ENCODE peak calls at places on chromosomes 5 and 9, in ten cellular contexts. J is astrocyte, Z is uterus, X is neural progenitor cell, U is body of pancreas, E is adrenal gland, L is foreskin fibroblast, K is fibroblast of the aortic adventitia, S is lower lobe of right lung, V is BE2C. M is an unnamed sample.
A peak's percentile ranks its signal among the peaks of the same experiment; 100 is the strongest.

GRCh38 chr9:110526426-110526825 is 53.1 kb downstream of the SVEP1 start:
- DNase-seq in J (peak; percentile 74), Z (no peak), X (no peak), U (no peak), E (no peak), L (peak; percentile 91), K (peak; percentile 89), S (no peak), V (no peak), M (no peak)

GRCh38 chr9:130997925-130998595 is 10.9 kb upstream of the LAMC3 start:
- DNase-seq in J (peak; percentile 26), Z (no peak), X (peak; percentile 92), U (peak; percentile 57), E (peak; percentile 74), L (peak; percentile 78), K (peak; percentile 60), S (peak; percentile 61), V (peak; percentile 89), M (peak; percentile 3)

GRCh38 chr9:12859704-12860251 is 85.0 kb downstream of the LURAP1L start:
- DNase-seq in J (peak; percentile 95), Z (no peak), X (no peak), U (no peak), E (no peak), L (peak; percentile 90), K (peak; percentile 96), S (no peak), V (no peak), M (no peak)

GRCh38 chr5:39513236-39513635 is 88.5 kb upstream of the DAB2 start:
- DNase-seq in J (peak; percentile 65), Z (no peak), X (no peak), U (no peak), E (peak; percentile 40), L (peak; percentile 41), K (peak; percentile 70), S (no peak), V (no peak), M (no peak)

GRCh38 chr9:104009853-104010252 is 84.3 kb upstream of the SMC2 start:
- DNase-seq in J (no peak), Z (no peak), X (no peak), U (no peak), E (no peak), L (no peak), K (no peak), S (no peak), V (no peak), M (no peak)

GRCh38 chr9:79023134-79023577 is 548.6 kb upstream of the TLE4 start:
- DNase-seq in J (peak; percentile 97), Z (no peak), X (no peak), U (no peak), E (no peak), L (peak; percentile 90), K (peak; percentile 58), S (no peak), V (no peak), M (no peak)

GRCh38 chr9:1871486-1872181 is 143.5 kb upstream of the SMARCA2 start:
- DNase-seq in J (no peak), Z (no peak), X (peak; percentile 45), U (no peak), E (no peak), L (peak; percentile 1), K (peak; percentile 11), S (no peak), V (no peak), M (no peak)

GRCh38 chr5:39376293-39376714 is 12.0 kb upstream of the C9 start:
- DNase-seq in J (peak; percentile 11), Z (peak; percentile 53), X (peak; percentile 72), U (peak; percentile 51), E (no peak), L (peak; percentile 69), K (peak; percentile 61), S (no peak), V (peak; percentile 34), M (peak; percentile 30)

GRCh38 chr5:33789558-33789957 is 102.2 kb downstream of the ADAMTS12 start:
- DNase-seq in J (no peak), Z (no peak), X (no peak), U (no peak), E (no peak), L (peak; percentile 60), K (no peak), S (no peak), V (no peak), M (no peak)

GRCh38 chr5:307794-308579 is 13.5 kb upstream of the AHRR start:
- DNase-seq in J (no peak), Z (no peak), X (no peak), U (no peak), E (no peak), L (no peak), K (no peak), S (no peak), V (no peak), M (no peak)

GRCh38 chr5:59685131-59685530 is 208.4 kb downstream of the PDE4D start:
- DNase-seq in J (peak; percentile 52), Z (no peak), X (no peak), U (no peak), E (no peak), L (no peak), K (no peak), S (no peak), V (no peak), M (no peak)

GRCh38 chr9:137544176-137544755 is 5.9 kb downstream of the PNPLA7 start:
- DNase-seq in J (no peak), Z (no peak), X (no peak), U (no peak), E (no peak), L (peak; percentile 45), K (no peak), S (no peak), V (no peak), M (no peak)

GRCh38 chr5:135386886-135387628 is 12.0 kb downstream of the MACROH2A1 start:
- DNase-seq in J (peak; percentile 90), Z (no peak), X (no peak), U (no peak), E (no peak), L (peak; percentile 94), K (peak; percentile 98), S (peak; percentile 61), V (no peak), M (peak; percentile 67)

GRCh38 chr9:128694344-128694743 is 5.3 kb downstream of the SET start:
- DNase-seq in J (no peak), Z (no peak), X (no peak), U (no peak), E (no peak), L (no peak), K (no peak), S (no peak), V (no peak), M (no peak)
- H3K4me3 ChIP-seq in J (no peak overlapping the region), Z (no peak overlapping the region), X (no peak overlapping the region), U (no peak overlapping the region), E (no peak overlapping the region), L (no peak overlapping the region), K (no peak overlapping the region), S (no peak overlapping the region), V (no peak overlapping the region), M (no peak overlapping the region)

DNA sequence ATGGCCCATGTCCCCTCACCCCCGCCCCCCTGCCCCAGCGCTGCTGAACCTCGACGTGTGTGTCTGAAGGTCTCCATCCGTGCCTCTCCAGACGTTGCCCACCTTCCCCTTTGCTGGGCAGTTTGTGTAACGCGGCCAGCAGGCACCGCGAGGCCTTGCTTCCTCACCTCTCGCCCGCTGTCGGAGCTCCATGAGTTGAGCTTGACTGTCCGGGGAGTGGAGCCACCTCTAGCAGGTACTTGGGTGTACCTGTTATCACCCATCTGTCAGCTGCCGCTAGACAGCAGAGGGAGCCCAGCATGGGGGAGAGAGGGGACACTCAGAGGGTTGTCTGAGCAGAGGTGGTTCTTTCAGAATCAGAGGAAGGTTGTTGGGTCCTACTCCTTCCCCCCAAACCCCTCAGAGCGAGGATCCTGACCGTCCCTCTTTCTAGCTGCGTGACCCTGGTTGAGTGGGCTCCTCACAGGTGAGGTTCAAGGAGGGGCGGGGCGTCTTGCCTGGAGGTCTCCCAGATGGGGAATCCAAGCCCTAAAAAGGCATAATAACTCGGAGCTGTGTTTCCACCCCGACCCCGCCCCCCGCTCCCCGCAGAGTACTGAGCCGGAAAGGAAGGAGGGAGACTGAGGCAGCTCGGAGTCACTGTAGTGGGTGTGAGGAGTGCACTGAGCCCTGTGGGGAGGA is 184.8 kb downstream of the C9orf50 start:
- DNase-seq in J (no peak), Z (no peak), X (no peak), U (no peak), E (no peak), L (no peak), K (no peak), S (no peak), V (no peak), M (no peak)
- TF ChIP-seq CTCF in J (no peak), Z (no peak), X (no peak), U (no peak), E (no peak), L (no peak), K (no peak), S (no peak), V (no peak), M (no peak)

DNA sequence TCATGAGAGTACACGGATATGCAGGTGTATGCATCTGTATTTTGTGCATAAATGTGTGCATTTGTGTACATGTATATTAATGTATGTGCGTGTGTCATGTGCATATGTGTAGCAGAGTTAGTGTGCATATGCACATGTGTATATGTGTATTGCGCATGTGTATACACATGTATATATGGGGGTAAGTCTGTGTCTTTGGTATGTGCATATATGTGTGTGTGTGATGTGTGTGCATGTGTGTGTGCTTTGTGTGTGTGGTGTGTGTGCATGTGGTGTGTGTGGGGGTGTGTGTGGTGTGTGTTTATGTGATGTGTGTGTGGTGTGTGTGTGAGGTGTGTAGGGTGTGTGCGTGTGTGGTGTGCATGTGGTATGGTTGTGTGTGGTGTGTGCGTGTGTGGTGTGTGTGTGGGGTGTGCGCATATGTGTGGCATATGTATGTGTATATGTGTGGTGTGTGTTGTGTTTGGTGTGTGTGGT is 13.1 kb upstream of the CTSL start:
- DNase-seq in J (peak; percentile 5), Z (no peak), X (no peak), U (no peak), E (no peak), L (no peak), K (no peak), S (no peak), V (no peak), M (no peak)
- H3K4me3 ChIP-seq in J (peak overlapping the region; percentile 39), Z (no peak overlapping the region), X (no peak overlapping the region), U (no peak overlapping the region), E (no peak overlapping the region), L (peak overlapping the region; percentile 38), K (peak overlapping the region; percentile 1), S (no peak overlapping the region), V (no peak overlapping the region), M (no peak overlapping the region)

GRCh38 chr5:13278148-13278547 is 666.3 kb downstream of the DNAH5 start:
- DNase-seq in J (no peak), Z (no peak), X (no peak), U (no peak), E (no peak), L (no peak), K (no peak), S (no peak), V (no peak), M (no peak)
- TF ChIP-seq CTCF in J (peak; percentile 30), Z (no peak), X (peak; percentile 51), U (no peak), E (no peak), L (no peak), K (peak; percentile 14), S (no peak), V (peak; percentile 48), M (peak; percentile 35)

GRCh38 chr9:4143951-4144717 is 155.7 kb downstream of the GLIS3 start:
- DNase-seq in J (peak; percentile 77), Z (no peak), X (peak; percentile 69), U (no peak), E (no peak), L (peak; percentile 74), K (peak; percentile 62), S (no peak), V (no peak), M (no peak)
- H3K4me3 ChIP-seq in J (no peak overlapping the region), Z (no peak overlapping the region), X (peak overlapping the region; percentile 27), U (no peak overlapping the region), E (no peak overlapping the region), L (no peak overlapping the region), K (no peak overlapping the region), S (no peak overlapping the region), V (no peak overlapping the region), M (no peak overlapping the region)

M was measured in LNCaP clone FGC.